ENCODE peak calls at places on chromosomes 3 and 15, in seven cellular contexts. D is hepatocyte, B is sigmoid colon, T is heart left ventricle, A is IMR-90, E is WERI-Rb-1, N is vagina. Z is an unnamed sample. For H3K27me3, the result is how much of the 10 kb centered on the place peaks cover.

GRCh38 chr3:72659609-72660008 is 188.6 kb downstream of the SHQ1 start:
- DNase-seq in A (no peak), D (no peak), T (no peak), N (no peak), E (no peak), B (no peak), Z (no peak)

GRCh38 chr3:189927975-189928895 is 192.5 kb downstream of the P3H2 start:
- DNase-seq in E (no peak), B (no peak), T (no peak), A (no peak), N (no peak), D (no peak), Z (no peak)

GRCh38 chr3:40497288-40497687 is 8.6 kb upstream of the ZNF620 start:
- DNase-seq in E (no peak), N (no peak), A (no peak), T (no peak), D (no peak), B (no peak), Z (no peak)

GRCh38 chr15:43253431-43254403 is 13.0 kb downstream of the TGM5 start:
- DNase-seq in D (no peak), A (peak), N (peak), T (no peak), B (no peak), E (no peak), Z (no peak)

GRCh38 chr3:161316006-161316689 is 55.2 kb downstream of the SPTSSB start:
- DNase-seq in E (no peak), N (no peak), A (no peak), D (no peak), T (no peak), B (no peak), Z (no peak)

GRCh38 chr3:24494616-24495333 is at the start of gene THRB:
- DNase-seq in A (no peak), T (peak), D (peak), N (no peak), B (peak), E (peak), Z (no peak)

GRCh38 chr3:5022187-5022965 is 43.1 kb downstream of the BHLHE40 start:
- DNase-seq in N (no peak), A (peak), E (no peak), B (no peak), T (no peak), D (no peak), Z (no peak)

GRCh38 chr15:63126726-63127125 is 5.1 kb downstream of the LACTB start:
- DNase-seq in A (no peak), E (no peak), T (no peak), D (no peak), B (no peak), N (no peak), Z (no peak)

GRCh38 chr3:37924453-37924852 is 62.8 kb downstream of the CTDSPL start:
- DNase-seq in T (no peak), A (peak), B (no peak), D (no peak), N (no peak), E (no peak), Z (no peak)

GRCh38 chr3:146503459-146504202 is 34.3 kb upstream of the PLSCR2 start:
- DNase-seq in A (peak), D (peak), B (no peak), N (no peak), T (peak), E (no peak), Z (no peak)

GRCh38 chr3:102511168-102511567 is 76.4 kb downstream of the ZPLD1 start:
- DNase-seq in B (no peak), N (no peak), A (no peak), E (no peak), T (no peak), D (no peak), Z (no peak)

GRCh38 chr3:186967686-186968085 is 37.4 kb downstream of the ST6GAL1 start:
- DNase-seq in B (no peak), E (no peak), T (no peak), D (no peak), N (no peak), A (no peak), Z (no peak)

GRCh38 chr15:39704684-39705083 is 78.0 kb downstream of the FSIP1 start:
- DNase-seq in T (no peak), D (no peak), A (peak), N (no peak), E (no peak), B (no peak), Z (no peak)

GRCh38 chr15:67199391-67199790 is 55.1 kb downstream of the AAGAB start:
- DNase-seq in E (no peak), T (no peak), A (peak), N (no peak), B (no peak), D (no peak), Z (no peak)

GRCh38 chr3:69866988-69867720 is 127.9 kb downstream of the MITF start:
- DNase-seq in A (peak), B (no peak), N (no peak), E (no peak), T (no peak), D (no peak), Z (no peak)

GRCh38 chr3:100695696-100696095 is 13.6 kb upstream of the TFG start:
- DNase-seq in D (no peak), T (no peak), B (no peak), E (no peak), A (no peak), N (no peak), Z (no peak)

GRCh38 chr3:37943126-37943525 is 47.5 kb upstream of the VILL start:
- DNase-seq in T (no peak), B (no peak), E (no peak), N (no peak), D (no peak), A (no peak), Z (no peak)

DNA sequence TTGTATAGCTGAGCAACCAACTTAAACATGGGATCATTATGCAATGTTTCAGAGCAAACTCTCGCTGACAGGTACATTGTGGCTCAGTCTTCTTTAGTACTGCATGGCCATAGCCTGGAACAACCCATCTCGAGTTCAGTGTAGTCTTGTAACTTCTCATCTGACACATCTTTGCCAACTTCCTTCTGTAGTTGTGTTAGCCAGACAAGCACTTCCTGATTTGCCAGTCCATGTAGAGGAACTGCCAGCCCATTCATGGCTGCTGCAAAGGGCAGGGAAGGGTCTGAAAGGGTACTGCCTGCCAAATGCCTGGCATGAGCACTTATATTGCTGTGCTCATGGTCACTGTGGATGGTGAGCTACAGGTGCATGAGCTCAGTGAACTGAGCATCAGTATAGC is 49.2 kb upstream of the CCDC54 start:
- DNase-seq in A (no peak), B (no peak), D (no peak), E (no peak), T (no peak), N (no peak), Z (no peak)
- H3K27ac ChIP-seq in A (no peak), B (no peak), D (no peak), E (no peak), T (no peak), N (no peak), Z (no peak)

GRCh38 chr3:56547486-56547885 is 9.5 kb upstream of the CCDC66 start:
- DNase-seq in B (no peak), A (no peak), N (no peak), E (no peak), D (peak), T (no peak), Z (no peak)
- TF ChIP-seq CTCF in B (no peak), A (peak), N (no peak), E (peak), D (peak), T (no peak), Z (no peak)

DNA sequence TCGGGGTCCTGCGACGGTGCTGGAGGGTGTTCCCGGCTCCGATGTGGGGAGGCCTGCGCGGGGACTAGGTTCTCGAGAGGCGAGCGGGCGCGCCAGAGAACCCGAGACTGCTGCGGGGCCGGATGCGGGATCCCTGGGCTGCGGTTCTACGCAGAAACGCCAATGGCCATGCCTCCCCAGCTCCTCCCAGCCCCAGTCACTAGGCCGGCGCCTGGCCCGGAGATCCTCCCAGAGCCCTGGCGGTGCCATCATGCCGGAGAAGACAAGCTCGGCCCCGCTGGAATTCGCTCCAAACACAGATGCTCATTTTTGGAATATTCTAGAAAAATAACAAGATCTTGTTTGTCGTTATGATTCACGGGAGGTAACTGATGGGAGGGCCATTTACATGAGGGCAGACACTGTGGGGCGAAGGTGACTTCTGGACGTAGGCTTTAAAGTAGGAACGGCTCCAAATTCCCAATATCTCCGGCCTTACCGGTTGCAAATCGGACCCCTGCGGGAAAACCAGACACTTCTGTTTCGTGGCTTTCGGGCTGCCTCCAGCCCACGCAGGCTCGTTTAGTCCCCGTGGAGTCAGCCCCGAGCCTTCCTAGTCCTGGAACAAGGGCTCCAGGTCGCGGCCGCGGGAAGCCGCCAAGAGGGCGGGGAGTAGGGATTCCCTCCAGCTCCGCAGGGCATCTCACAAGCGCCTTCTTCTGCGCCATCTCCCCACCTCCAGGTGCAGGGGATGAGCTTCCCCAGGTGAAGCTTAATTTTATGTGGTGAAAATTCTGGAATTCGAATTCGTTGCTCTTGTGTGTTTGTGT is 74.8 kb upstream of the POLG start:
- DNase-seq in B (no peak), A (no peak), D (no peak), T (no peak), N (no peak), E (no peak), Z (no peak)
- H3K27me3 ChIP-seq in B (half or more), A (half or more), D (half or more), T (half or more), N (under half), E (under half), Z (half or more)

DNA sequence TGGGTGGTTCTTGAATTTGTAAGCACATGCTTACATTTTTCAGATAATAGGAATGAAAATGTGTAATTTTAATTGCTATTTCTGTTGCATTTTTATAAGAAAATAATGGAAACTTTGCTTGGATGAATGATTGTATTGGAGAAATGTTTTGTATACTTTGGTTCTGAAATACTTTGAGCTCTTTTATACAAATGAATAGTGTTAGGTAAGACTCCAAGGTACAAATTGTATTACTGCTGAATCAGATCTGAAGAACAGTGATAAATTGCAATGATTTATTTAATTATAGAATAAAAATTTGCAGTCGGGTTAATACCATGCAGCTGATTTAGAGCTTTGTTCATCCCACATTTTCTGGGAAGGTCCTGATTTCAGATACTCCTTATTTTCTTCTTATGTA is 41.5 kb downstream of the UBE2E2 start:
- DNase-seq in B (no peak), D (no peak), N (no peak), T (no peak), A (no peak), E (no peak), Z (no peak)
- H3K27ac ChIP-seq in B (no peak), D (no peak), N (no peak), T (no peak), A (no peak), E (no peak), Z (no peak)

GRCh38 chr3:105853801-105854432 is 14.9 kb downstream of the CBLB start:
- DNase-seq in B (no peak), T (no peak), E (no peak), D (no peak), N (no peak), A (no peak), Z (no peak)
- TF ChIP-seq CTCF in B (no peak), T (no peak), E (no peak), D (no peak), N (no peak), A (no peak), Z (no peak)

GRCh38 chr15:88181613-88182012 is 74.9 kb downstream of the NTRK3 start:
- DNase-seq in N (no peak), A (no peak), D (no peak), E (no peak), T (no peak), B (no peak), Z (no peak)
- H3K27me3 ChIP-seq in N (under half), A (under half), D (under half), E (half or more), T (under half), B (under half), Z (under half)